ENCODE peak calls at places on chromosomes 7 and 10, in six cellular contexts. S is IMR-90, D is OCI-LY7, E is NB4, I is B cell, C is left ventricle myocardium inferior. L is an unnamed sample.

GRCh38 chr7:138952791-138953190 is 28.4 kb downstream of the KIAA1549 start:
- DNase-seq in S (peak), C (no peak), D (no peak), I (no peak), E (no peak), L (no peak)

GRCh38 chr7:76262683-76263402 is 39.6 kb upstream of the HSPB1 start:
- DNase-seq in I (no peak), S (peak), E (peak), D (peak), C (no peak), L (peak)

GRCh38 chr7:147249956-147250355 is 1133.4 kb downstream of the CNTNAP2 start:
- DNase-seq in I (no peak), E (no peak), C (no peak), S (no peak), D (no peak), L (no peak)

GRCh38 chr7:140079121-140079536 is 16.4 kb upstream of the PARP12 start:
- DNase-seq in D (peak), I (no peak), S (peak), E (peak), C (no peak), L (peak)

GRCh38 chr10:119360181-119360921 is 153.0 kb downstream of the GRK5 start:
- DNase-seq in E (peak), S (no peak), C (peak), D (peak), I (no peak), L (no peak)

GRCh38 chr7:133491846-133492652 is 239.2 kb downstream of the EXOC4 start:
- DNase-seq in C (no peak), S (peak), E (peak), D (no peak), I (no peak), L (no peak)

GRCh38 chr7:149719050-149719899 is 54.1 kb downstream of the ZNF467 start:
- DNase-seq in D (no peak), E (peak), I (no peak), C (no peak), S (peak), L (no peak)

GRCh38 chr10:95663496-95663895 is 7.0 kb upstream of the ALDH18A1 start:
- DNase-seq in I (no peak), C (no peak), S (no peak), E (no peak), D (no peak), L (no peak)

GRCh38 chr7:88835147-88835728 is 39.7 kb upstream of the TEX47 start:
- DNase-seq in E (peak), D (peak), C (no peak), S (no peak), I (no peak), L (peak)
- TF ChIP-seq CTCF in E (peak), D (peak), C (peak), S (peak), I (no peak), L (peak)

GRCh38 chr7:65037740-65038678 is 31.5 kb upstream of the ERV3-1 start:
- DNase-seq in E (peak), D (peak), S (peak), C (peak), I (peak), L (peak)
- TF ChIP-seq CTCF in E (no peak), D (peak), S (no peak), C (no peak), I (no peak), L (peak)

GRCh38 chr7:45985902-45986301 is 64.8 kb upstream of the IGFBP3 start:
- DNase-seq in S (peak), E (peak), C (no peak), D (no peak), I (no peak), L (no peak)
- TF ChIP-seq CTCF in S (no peak), E (no peak), C (no peak), D (no peak), I (no peak), L (no peak)

GRCh38 chr10:78806805-78807221 is 262.0 kb upstream of the ZMIZ1 start:
- DNase-seq in E (no peak), S (no peak), C (no peak), I (no peak), D (no peak), L (no peak)
- TF ChIP-seq CTCF in E (no peak), S (no peak), C (no peak), I (no peak), D (no peak), L (no peak)

GRCh38 chr7:56030340-56030739 is 20.9 kb downstream of the PSPH start:
- DNase-seq in D (no peak), I (no peak), E (no peak), C (no peak), S (no peak), L (no peak)

GRCh38 chr7:56028942-56029630 is 22.2 kb downstream of the PSPH start:
- DNase-seq in S (peak), E (no peak), I (no peak), D (no peak), C (no peak), L (no peak)

DNA sequence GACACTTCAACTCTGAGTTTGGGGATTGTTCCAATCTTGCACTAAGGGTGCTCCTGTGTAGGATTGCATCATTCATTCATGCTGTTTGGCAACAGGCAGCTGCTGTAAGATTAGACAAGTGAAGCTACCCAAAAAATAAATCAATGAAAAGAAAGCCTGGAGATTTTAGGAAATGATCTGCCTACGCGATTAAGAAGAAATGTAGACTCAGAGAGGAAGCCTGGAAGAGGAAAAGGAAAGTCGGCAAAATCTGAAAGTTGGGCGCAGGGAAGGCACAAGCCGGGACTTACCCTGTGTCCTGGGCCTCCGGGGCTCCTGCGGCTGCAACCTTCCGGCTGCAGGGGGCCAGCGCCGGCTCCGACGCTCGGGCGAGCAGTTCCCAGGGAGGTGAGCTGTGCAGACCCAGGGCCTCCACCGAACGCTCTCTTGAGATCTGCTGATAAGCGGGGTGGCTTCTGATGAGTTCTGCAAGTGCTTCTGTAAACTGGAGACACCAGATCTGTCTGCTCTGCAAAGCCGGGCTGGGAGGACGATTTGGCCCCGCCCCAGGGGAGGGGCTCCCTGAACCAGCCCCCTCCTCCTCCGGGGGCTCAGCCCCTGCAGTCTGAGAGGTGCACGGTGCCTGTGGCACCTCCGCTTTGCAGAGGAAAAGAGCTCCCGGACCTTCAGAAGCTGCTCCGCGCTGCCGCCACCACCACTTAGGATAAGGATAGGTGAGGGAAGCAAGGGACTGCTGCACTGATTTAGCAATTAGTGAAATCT is 17.4 kb downstream of the PSPH start:
- DNase-seq in D (peak), I (peak), C (peak), E (peak), S (peak), L (peak)
- TF ChIP-seq CTCF in D (peak), I (peak), C (peak), E (peak), S (peak), L (peak)

DNA sequence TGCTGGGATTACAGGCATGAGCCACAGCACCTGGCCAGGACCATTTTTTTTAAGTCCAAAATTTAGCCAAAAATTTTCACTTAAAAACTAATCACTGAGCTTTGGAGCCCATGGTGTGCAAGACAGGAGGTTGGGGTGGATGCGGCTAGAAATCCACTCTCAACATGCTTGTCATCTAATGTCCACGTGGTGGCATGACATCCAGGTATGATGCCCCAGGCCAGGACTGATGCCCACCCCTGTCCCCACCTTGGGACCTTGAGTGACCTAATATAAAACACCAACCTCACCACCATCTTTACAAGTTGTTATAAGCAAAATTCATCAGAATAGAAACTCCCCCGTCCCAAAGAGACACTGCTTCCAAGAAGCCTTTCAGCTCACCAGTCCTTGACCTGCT is 20.4 kb upstream of the IMPDH1 start:
- DNase-seq in E (no peak), C (no peak), I (no peak), S (no peak), D (no peak), L (no peak)
- TF ChIP-seq CTCF in E (no peak), C (peak), I (no peak), S (no peak), D (no peak), L (no peak)

GRCh38 chr7:17651926-17652385 is 288.3 kb downstream of the SNX13 start:
- DNase-seq in S (peak), D (no peak), E (no peak), I (no peak), C (no peak), L (no peak)
- TF ChIP-seq CTCF in S (peak), D (no peak), E (no peak), I (no peak), C (peak), L (no peak)

GRCh38 chr7:13279854-13280435 is 592.5 kb downstream of the ARL4A start:
- DNase-seq in C (no peak), D (peak), S (peak), E (peak), I (no peak), L (no peak)
- TF ChIP-seq CTCF in C (peak), D (peak), S (peak), E (no peak), I (peak), L (peak)

GRCh38 chr10:51397244-51397643 is 302.2 kb downstream of the CSTF2T start:
- DNase-seq in C (no peak), E (no peak), D (no peak), S (no peak), I (no peak), L (no peak)

GRCh38 chr10:51403522-51403921 is 295.9 kb downstream of the CSTF2T start:
- DNase-seq in D (no peak), E (no peak), I (no peak), S (no peak), C (no peak), L (no peak)

GRCh38 chr10:51399840-51400239 is 299.6 kb downstream of the CSTF2T start:
- DNase-seq in C (no peak), E (no peak), D (no peak), S (no peak), I (no peak), L (no peak)

GRCh38 chr10:51400354-51401096 is 298.9 kb downstream of the CSTF2T start:
- DNase-seq in S (no peak), C (no peak), D (no peak), E (no peak), I (no peak), L (no peak)

GRCh38 chr10:51397695-51398094 is 301.7 kb downstream of the CSTF2T start:
- DNase-seq in E (no peak), S (peak), C (peak), D (no peak), I (no peak), L (no peak)
- TF ChIP-seq CTCF in E (no peak), S (no peak), C (no peak), D (no peak), I (no peak), L (no peak)